ENCODE peak calls at places on chromosomes 1 and 21, in six cellular contexts. C, A, U, E, B and L are unnamed samples.

GRCh38 chr1:101587749-101588148 is 350.9 kb downstream of the S1PR1 start:
- DNase-seq in B (no peak), C (peak), A (no peak), U (no peak), E (peak), L (peak)

GRCh38 chr1:211897011-211897410 is 66.4 kb upstream of the LPGAT1 start:
- DNase-seq in A (no peak), B (no peak), E (no peak), U (no peak), C (peak), L (no peak)

GRCh38 chr21:45523411-45524101 is 18.7 kb downstream of the SLC19A1 start:
- DNase-seq in U (no peak), C (no peak), B (no peak), E (no peak), A (no peak), L (no peak)

GRCh38 chr1:51253691-51254090 is 17.6 kb downstream of the RNF11 start:
- DNase-seq in B (no peak), U (no peak), A (no peak), C (no peak), E (no peak), L (no peak)

GRCh38 chr1:180571060-180571831 is 12.5 kb downstream of the OVAAL start:
- DNase-seq in A (peak), B (no peak), E (no peak), U (no peak), C (no peak), L (no peak)

GRCh38 chr1:18413906-18414305 is 66.8 kb upstream of the KLHDC7A start:
- DNase-seq in E (no peak), C (no peak), B (no peak), U (no peak), A (no peak), L (no peak)

GRCh38 chr21:40672602-40673001 is 174.4 kb downstream of the DSCAM start:
- DNase-seq in B (no peak), C (no peak), E (no peak), U (no peak), A (no peak), L (no peak)

GRCh38 chr21:38933731-38934130 is 128.0 kb downstream of the ETS2 start:
- DNase-seq in C (no peak), B (no peak), U (no peak), E (no peak), A (no peak), L (no peak)

GRCh38 chr21:46246345-46246744 is 17.8 kb upstream of the LSS start:
- DNase-seq in C (no peak), A (no peak), U (no peak), B (peak), E (no peak), L (no peak)

GRCh38 chr21:29155118-29155932 is 24.9 kb downstream of the MAP3K7CL start:
- DNase-seq in A (peak), U (no peak), C (no peak), E (no peak), B (no peak), L (peak)

GRCh38 chr1:235953801-235954200 is 87.1 kb upstream of the LYST start:
- DNase-seq in B (no peak), U (no peak), E (no peak), C (no peak), A (no peak), L (no peak)

GRCh38 chr1:16014509-16015482 is 3.0 kb downstream of the HSPB7 start:
- DNase-seq in C (no peak), E (no peak), U (no peak), A (no peak), B (peak), L (no peak)

GRCh38 chr1:14949836-14950674 is 203.5 kb upstream of the TMEM51 start:
- DNase-seq in B (no peak), A (no peak), C (no peak), E (peak), U (no peak), L (no peak)

GRCh38 chr1:173330149-173330951 is 123.2 kb upstream of the TNFSF4 start:
- DNase-seq in C (peak), E (no peak), U (no peak), A (peak), B (peak), L (peak)

GRCh38 chr1:978069-978834 is 3.6 kb downstream of the PERM1 start:
- DNase-seq in E (no peak), C (no peak), B (peak), U (no peak), A (no peak), L (no peak)

GRCh38 chr1:25609921-25610320 is 6.7 kb upstream of the MAN1C1 start:
- DNase-seq in A (peak), U (no peak), E (no peak), C (no peak), B (peak), L (no peak)

GRCh38 chr1:61348025-61348665 is 265.8 kb downstream of the NFIA start:
- DNase-seq in B (no peak), U (no peak), E (no peak), C (no peak), A (no peak), L (no peak)

GRCh38 chr1:243798726-243799125 is 51.3 kb downstream of the AKT3 start:
- DNase-seq in U (no peak), A (no peak), E (no peak), C (peak), B (no peak), L (peak)

GRCh38 chr1:156608036-156608674 is 6.9 kb upstream of the GPATCH4 start:
- DNase-seq in E (peak), B (peak), C (peak), U (peak), A (peak), L (peak)

GRCh38 chr1:62809788-62810187 is 25.9 kb downstream of the ATG4C start:
- DNase-seq in C (no peak), E (no peak), B (no peak), A (no peak), U (no peak), L (no peak)

GRCh38 chr1:95084317-95085176 is 11.8 kb upstream of the ALG14 start:
- DNase-seq in B (peak), E (peak), C (peak), U (no peak), A (peak), L (peak)

GRCh38 chr1:5373281-5373680 is 618.9 kb downstream of the NPHP4 start:
- DNase-seq in U (no peak), A (no peak), E (no peak), B (no peak), C (no peak), L (no peak)

GRCh38 chr1:61375082-61375880 is 292.9 kb downstream of the NFIA start:
- DNase-seq in U (no peak), C (no peak), B (no peak), E (no peak), A (no peak), L (no peak)

GRCh38 chr1:226417830-226418546 is 10.1 kb upstream of the PARP1 start:
- DNase-seq in C (no peak), E (no peak), A (no peak), U (no peak), B (no peak), L (no peak)

GRCh38 chr1:174982971-174983689 is 16.6 kb upstream of the CACYBP start:
- DNase-seq in A (peak), B (peak), E (peak), C (peak), U (no peak), L (peak)

GRCh38 chr1:226253933-226254332 is 30.5 kb downstream of the MIXL1 start:
- DNase-seq in A (no peak), U (no peak), C (no peak), E (no peak), B (no peak), L (no peak)

GRCh38 chr1:7558041-7558461 is 213.0 kb upstream of the VAMP3 start:
- DNase-seq in A (no peak), U (no peak), B (no peak), C (no peak), E (no peak), L (no peak)

GRCh38 chr1:42957229-42957879 is 1.3 kb downstream of the SLC2A1 start:
- DNase-seq in U (no peak), C (no peak), E (no peak), A (no peak), B (peak), L (peak)
- TF ChIP-seq MYC in U (no peak), C (no peak), E (no peak), A (no peak), B (no peak), L (no peak)

DNA sequence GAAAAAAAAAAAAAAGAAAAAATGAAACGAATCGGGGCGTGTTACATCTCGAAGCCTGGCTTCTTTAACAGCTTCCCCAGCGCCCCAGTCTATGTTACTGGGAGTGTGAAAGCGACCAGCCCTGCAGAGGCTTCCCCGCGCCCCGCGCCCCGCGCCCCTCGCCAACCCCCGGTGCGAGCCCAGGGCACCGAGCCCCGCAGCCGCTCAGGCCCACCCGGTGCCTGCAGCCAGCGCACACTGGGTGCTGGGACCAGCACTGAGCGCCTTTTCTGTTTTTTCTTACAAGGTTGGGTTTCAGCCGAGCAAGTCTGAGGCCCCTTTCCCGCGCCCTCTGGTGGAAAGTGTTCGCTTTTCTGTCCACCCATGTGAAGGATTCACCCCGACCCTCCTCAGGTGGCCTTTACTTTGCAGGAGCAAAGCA is 42.1 kb upstream of the ZNF496 start:
- DNase-seq in E (peak), C (no peak), U (no peak), A (peak), B (peak), L (peak)
- TF ChIP-seq MYC in E (no peak), C (no peak), U (no peak), A (no peak), B (no peak), L (no peak)

GRCh38 chr1:24308365-24309015 is 10.7 kb upstream of the GRHL3 start:
- DNase-seq in E (no peak), A (no peak), C (peak), B (no peak), U (no peak), L (no peak)
- TF ChIP-seq MYC in E (no peak), A (no peak), C (no peak), B (no peak), U (no peak), L (no peak)

DNA sequence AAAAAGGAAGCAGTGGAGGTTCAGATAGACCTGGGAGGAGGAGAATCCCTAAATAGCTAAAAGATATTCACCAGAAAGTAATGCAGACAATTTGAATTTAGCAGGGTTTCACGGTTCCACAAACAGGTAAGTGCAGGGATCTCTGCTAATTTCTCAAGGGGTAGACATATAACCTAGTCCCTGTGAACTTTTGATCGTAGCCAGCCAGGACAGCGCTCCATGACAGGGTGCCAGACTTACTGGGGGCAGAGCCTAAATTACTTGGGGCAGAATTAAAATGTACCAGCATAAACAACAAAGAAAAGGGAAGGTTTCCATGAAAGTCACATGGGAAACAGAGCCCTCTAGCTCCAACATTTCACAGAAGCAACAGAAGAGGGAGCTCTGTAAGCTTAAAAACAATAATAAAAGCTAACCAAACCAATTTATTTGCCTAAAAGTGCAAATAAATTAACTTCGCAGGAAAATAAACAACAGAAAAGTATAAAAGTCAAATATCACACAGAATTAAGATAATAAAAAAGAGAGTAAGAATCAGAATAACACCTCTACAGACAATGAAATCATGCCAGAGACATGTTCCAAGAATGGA is 198.3 kb downstream of the DUSP10 start:
- DNase-seq in C (peak), E (no peak), U (no peak), B (peak), A (peak), L (peak)
- TF ChIP-seq MYC in C (no peak), E (no peak), U (no peak), B (no peak), A (no peak), L (no peak)

DNA sequence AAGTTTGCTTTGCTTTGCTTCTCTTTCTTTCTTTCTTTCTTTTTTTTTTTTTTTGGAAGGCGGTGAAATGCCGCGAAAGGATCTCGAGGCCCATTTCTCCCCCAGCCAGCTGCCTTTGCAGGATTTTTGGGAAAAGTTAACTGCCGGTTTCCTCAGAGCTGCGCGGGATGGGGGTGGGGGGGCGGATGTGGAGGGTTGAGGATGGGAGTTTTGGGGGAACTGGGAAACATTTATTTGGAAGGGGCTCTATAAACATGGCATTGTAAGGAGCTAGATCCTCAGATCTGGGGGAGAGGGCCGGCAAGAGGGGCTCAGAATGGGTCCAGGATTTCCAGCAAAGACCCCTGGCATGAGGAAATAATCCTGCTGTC is 1.1 kb downstream of the ZNF362 start:
- DNase-seq in B (no peak), A (no peak), U (no peak), C (no peak), E (no peak), L (no peak)
- TF ChIP-seq MYC in B (no peak), A (no peak), U (no peak), C (no peak), E (no peak), L (no peak)